ENCODE peak calls at places on chromosomes 6 and 20, in four cellular contexts. R is mesendoderm, Y is IMR-90, S is neuronal stem cell. N is an unnamed sample.

GRCh38 chr20:34977365-34978091 is 21.9 kb downstream of the MYH7B start:
- DNase-seq in R (peak; percentile 74), Y (no peak), S (no peak), N (no peak)

GRCh38 chr20:25389858-25390537 is 637 bp downstream of the ABHD12 start:
- DNase-seq in R (peak; percentile 48), Y (no peak), S (peak; percentile 56), N (peak; percentile 65)

GRCh38 chr6:53910834-53911233 is 116.0 kb downstream of the LRRC1 start:
- DNase-seq in R (no peak), Y (no peak), S (peak; percentile 30), N (no peak)

GRCh38 chr20:32605167-32605656 is 20.1 kb upstream of the NOL4L start:
- DNase-seq in R (no peak), Y (peak; percentile 65), S (no peak), N (peak; percentile 43)

GRCh38 chr20:51470907-51471411 is 71.6 kb downstream of the NFATC2 start:
- DNase-seq in R (no peak), Y (no peak), S (no peak), N (no peak)

GRCh38 chr6:96015791-96016776 is at the start of gene FUT9:
- DNase-seq in R (peak; percentile 82), Y (no peak), S (peak; percentile 78), N (no peak)

GRCh38 chr6:131210469-131210868 is 75.2 kb downstream of the AKAP7 start:
- DNase-seq in R (no peak), Y (no peak), S (no peak), N (no peak)

GRCh38 chr6:82030761-82031160 is 216.8 kb downstream of the IBTK start:
- DNase-seq in R (peak; percentile 32), Y (no peak), S (no peak), N (no peak)

GRCh38 chr20:21513881-21514540 is at the start of gene NKX2-2:
- DNase-seq in R (peak; percentile 89), Y (no peak), S (no peak), N (no peak)

GRCh38 chr20:7207186-7207585 is 439.7 kb downstream of the BMP2 start:
- DNase-seq in R (no peak), Y (no peak), S (no peak), N (no peak)

GRCh38 chr6:57089687-57090457 is at the start of gene ZNF451:
- DNase-seq in R (peak; percentile 99), Y (peak; percentile 95), S (peak; percentile 96), N (peak; percentile 99)

GRCh38 chr6:13760948-13761347 is 49.3 kb upstream of the RANBP9 start:
- DNase-seq in R (no peak), Y (peak; percentile 21), S (no peak), N (no peak)

GRCh38 chr20:6388666-6389197 is 265.9 kb upstream of the FERMT1 start:
- DNase-seq in R (no peak), Y (no peak), S (no peak), N (no peak)

GRCh38 chr20:2752631-2753455 is 47.6 kb downstream of the CPXM1 start:
- DNase-seq in R (peak; percentile 71), Y (peak; percentile 30), S (peak; percentile 65), N (peak; percentile 36)

GRCh38 chr6:45678063-45678620 is 300.4 kb upstream of the SUPT3H start:
- DNase-seq in R (no peak), Y (no peak), S (no peak), N (no peak)

GRCh38 chr6:34524989-34525388 is 31.1 kb downstream of the SPDEF start:
- DNase-seq in R (no peak), Y (no peak), S (no peak), N (no peak)

GRCh38 chr6:3251462-3252314 is 7.1 kb upstream of the PSMG4 start:
- DNase-seq in R (peak; percentile 97), Y (peak; percentile 80), S (peak; percentile 76), N (peak; percentile 91)

DNA sequence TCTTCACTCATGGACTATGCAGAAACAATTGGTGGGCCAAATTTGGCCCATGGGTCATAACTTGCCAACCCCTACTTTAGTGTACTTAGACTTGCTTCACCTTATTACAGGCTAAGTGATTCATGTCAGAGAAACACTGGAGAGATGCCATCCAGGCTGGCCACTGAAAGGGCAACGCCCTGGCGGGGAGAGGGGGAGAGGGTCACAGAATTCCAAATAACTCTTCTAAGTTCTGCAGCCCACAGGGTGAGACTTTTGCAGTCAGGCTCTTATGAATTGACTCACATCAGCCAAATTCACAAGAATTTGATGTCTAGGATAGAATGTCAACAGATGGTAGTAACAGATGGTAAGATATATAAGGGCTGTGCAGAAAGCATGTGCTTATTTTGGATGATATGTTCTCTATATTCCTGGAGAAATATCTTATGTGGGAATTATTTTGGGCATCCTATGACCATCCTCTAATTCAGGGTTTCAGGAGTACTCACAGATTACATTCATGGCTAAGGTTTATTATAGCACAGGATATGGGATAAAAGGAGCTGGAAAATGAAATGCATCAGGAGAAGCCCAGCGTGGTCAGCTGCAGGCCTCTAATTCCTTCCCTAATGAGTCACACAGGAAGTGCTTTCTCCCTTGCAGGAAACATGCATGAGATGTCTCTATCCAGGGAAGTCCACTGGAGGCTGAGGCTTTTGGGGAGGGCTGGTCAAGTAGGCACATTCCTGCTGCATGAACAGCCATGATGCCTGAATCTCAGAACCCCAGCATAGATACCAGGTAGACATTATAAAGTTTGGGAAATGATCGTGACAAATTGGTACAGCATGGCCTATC is 58.7 kb upstream of the RIN2 start:
- DNase-seq in R (peak; percentile 79), Y (peak; percentile 87), S (no peak), N (peak; percentile 71)
- H3K4ac ChIP-seq in R (no peak overlapping the region), Y (peak overlapping the region; percentile 79), S (no peak overlapping the region), N (no peak overlapping the region)

DNA sequence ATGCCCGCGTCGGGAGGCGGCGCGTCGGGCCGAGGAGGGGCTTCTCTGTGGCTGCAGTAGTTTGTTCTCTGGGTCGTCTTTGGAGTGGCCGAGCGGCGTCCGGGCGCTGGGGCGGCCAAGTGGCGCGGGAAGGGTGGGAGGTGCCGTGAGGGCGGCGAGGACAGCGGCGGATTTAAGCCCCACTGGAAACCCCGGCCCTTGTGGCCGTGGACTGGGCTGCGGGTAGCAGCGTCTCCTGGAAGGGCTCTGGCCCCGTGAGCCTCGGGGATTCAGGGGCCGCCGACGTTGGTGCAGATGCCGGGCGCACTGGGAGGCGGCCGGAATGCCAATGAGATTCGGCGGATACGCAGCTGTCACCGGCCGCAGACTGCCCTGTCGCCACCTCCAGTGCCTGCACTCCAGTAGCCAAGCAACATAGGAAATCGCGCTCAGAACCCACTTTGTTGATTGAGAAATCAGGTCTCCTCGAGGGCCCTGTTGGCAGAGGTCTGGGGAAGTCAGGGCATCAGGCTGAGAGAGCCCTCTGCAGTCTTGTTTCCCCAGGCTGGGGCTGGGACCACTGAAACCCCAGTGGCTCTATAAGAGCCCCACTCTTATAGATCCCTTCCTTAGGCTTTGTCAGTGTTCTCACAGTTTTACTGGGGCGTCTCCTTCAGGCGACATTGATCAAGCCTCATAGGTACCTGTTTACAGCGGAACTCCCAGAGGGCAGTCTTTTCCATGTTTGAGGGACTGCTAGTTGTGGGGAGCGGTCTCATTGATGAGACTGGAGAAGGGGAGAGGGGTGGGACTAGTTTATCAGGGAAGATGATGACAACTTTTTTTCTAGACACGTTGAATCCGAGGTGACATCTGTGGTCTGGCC is 642 bp downstream of the GZF1 start:
- DNase-seq in R (peak; percentile 60), Y (peak; percentile 28), S (no peak), N (peak; percentile 58)
- H3K23ac ChIP-seq in R (peak overlapping the region; percentile 80), Y (peak overlapping the region; percentile 78), S (peak overlapping the region; percentile 76), N (no peak overlapping the region)

DNA sequence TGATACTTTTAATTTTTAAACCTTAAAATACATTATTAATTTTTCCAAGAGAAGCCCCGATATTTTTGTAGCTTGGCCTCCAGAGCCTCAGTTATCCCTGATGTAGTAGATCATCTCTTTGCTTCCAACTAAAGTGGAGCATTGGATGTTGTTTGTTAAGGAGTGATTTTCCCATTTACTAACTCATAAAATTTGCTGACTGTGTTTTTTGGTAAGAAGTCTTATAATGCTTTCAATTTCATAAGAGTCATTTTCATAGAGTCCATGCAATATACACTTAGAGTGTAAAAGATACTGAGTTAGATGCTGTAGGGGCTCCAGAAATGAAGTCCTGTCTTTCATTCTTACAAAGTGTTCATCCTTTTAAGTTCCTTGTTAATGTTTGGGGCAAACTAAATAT is 46.8 kb downstream of the CDKAL1 start:
- DNase-seq in R (no peak), Y (no peak), S (no peak), N (no peak)
- H3K4me3 ChIP-seq in R (no peak overlapping the region), Y (no peak overlapping the region), S (no peak overlapping the region), N (no peak overlapping the region)

DNA sequence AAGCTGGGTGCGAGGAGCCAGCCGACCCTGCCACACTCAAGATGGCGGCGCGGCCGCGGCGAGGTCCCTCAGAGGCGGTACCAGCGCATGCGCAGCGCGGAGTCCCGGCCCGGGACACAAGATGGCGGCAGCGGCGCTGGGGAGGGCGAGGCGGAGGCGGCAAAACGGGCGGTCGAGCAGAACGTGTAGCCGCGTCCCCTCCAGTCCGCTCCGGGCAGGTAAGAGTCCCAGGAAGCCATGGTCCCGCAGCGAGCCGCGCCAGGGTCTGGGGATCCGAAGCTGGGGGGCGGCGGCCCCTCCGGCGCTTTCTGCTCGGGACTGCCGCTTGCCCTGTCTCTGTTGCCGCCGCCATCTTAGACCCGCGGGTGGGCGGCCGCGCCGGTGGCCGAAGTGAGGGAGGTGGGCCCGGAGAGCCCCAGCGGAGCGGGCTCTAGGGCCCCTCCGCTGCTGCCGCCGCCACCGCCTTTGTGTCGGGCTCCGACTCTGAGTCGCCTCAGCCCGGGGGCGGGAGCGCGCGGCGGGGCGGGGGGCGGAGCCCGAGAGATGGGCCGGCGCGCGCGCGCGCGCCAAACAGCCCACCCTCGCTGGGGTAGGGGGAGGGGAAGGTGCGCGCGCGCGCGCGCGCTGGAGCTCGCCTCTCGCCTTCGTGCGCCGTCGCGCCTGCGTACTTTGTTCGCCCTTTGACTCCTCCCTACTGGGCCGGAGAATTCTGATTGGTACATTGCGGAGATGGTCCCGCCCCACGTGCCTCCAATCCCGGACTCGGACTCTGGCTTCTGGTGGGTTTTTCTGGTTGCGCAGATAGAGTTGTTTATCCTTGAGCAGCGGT is at the start of gene PCIF1:
- DNase-seq in R (peak; percentile 98), Y (peak; percentile 98), S (peak; percentile 99), N (peak; percentile 96)
- H3K4ac ChIP-seq in R (peak within 1 kb of the TSS; percentile 99), Y (peak within 1 kb of the TSS; percentile 100), S (peak within 1 kb of the TSS; percentile 97), N (peak within 1 kb of the TSS; percentile 90)

GRCh38 chr6:160279850-160280249 is 21.2 kb upstream of the SLC22A2 start:
- DNase-seq in R (no peak), Y (no peak), S (no peak), N (peak; percentile 22)

GRCh38 chr6:160278786-160279310 is 20.2 kb upstream of the SLC22A2 start:
- DNase-seq in R (no peak), Y (no peak), S (no peak), N (no peak)

GRCh38 chr6:160285541-160286105 is 27.0 kb upstream of the SLC22A2 start:
- DNase-seq in R (peak; percentile 86), Y (no peak), S (no peak), N (no peak)

GRCh38 chr6:160284575-160284974 is 26.0 kb upstream of the SLC22A2 start:
- DNase-seq in R (no peak), Y (no peak), S (no peak), N (no peak)

GRCh38 chr6:160282444-160282843 is 23.8 kb upstream of the SLC22A2 start:
- DNase-seq in R (no peak), Y (no peak), S (no peak), N (no peak)
- H3K23ac ChIP-seq in R (no peak overlapping the region), Y (no peak overlapping the region), S (no peak overlapping the region), N (no peak overlapping the region)

GRCh38 chr20:43940518-43941225 is 26.0 kb downstream of the TOX2 start:
- DNase-seq in R (no peak), Y (no peak), S (no peak), N (no peak)

GRCh38 chr20:43942213-43942590 is 27.6 kb downstream of the TOX2 start:
- DNase-seq in R (no peak), Y (no peak), S (no peak), N (no peak)

GRCh38 chr20:43939762-43940121 is 25.1 kb downstream of the TOX2 start:
- DNase-seq in R (no peak), Y (no peak), S (no peak), N (no peak)

GRCh38 chr20:43942661-43943285 is 28.1 kb downstream of the TOX2 start:
- DNase-seq in R (no peak), Y (peak; percentile 85), S (no peak), N (peak; percentile 5)

GRCh38 chr20:43941476-43942212 is 27.0 kb downstream of the TOX2 start:
- DNase-seq in R (no peak), Y (peak; percentile 39), S (no peak), N (peak; percentile 15)
- H3K4me3 ChIP-seq in R (no peak overlapping the region), Y (no peak overlapping the region), S (no peak overlapping the region), N (no peak overlapping the region)